ENCODE peak calls at places on chromosomes 5 and 9, in five cellular contexts. E is GM23248, Z is Karpas-422, X is mesenchymal stem cell, K is aorta. D is an unnamed sample. For H3K36me3, the result is how much of the 10 kb centered on the place peaks cover.

GRCh38 chr9:98132806-98133631 is 14.0 kb upstream of the TRIM14 start:
- DNase-seq in K (no peak), Z (no peak), E (no peak), X (no peak), D (no peak)

GRCh38 chr5:153831976-153832375 is 206.7 kb downstream of the FAM114A2 start:
- DNase-seq in X (peak), Z (peak), K (no peak), E (peak), D (peak)

GRCh38 chr5:157651623-157652376 is 438 bp downstream of the SOX30 start:
- DNase-seq in E (peak), X (peak), Z (peak), K (peak), D (no peak)

GRCh38 chr9:36676823-36677521 is 104.3 kb downstream of the MELK start:
- DNase-seq in X (peak), E (no peak), Z (no peak), K (no peak), D (no peak)

GRCh38 chr9:111548623-111549022 is 23.6 kb downstream of the ZNF483 start:
- DNase-seq in X (no peak), K (no peak), E (no peak), Z (no peak), D (no peak)

GRCh38 chr5:116343961-116344360 is 230.7 kb downstream of the SEMA6A start:
- DNase-seq in Z (no peak), K (no peak), E (no peak), X (no peak), D (no peak)

GRCh38 chr9:87029904-87030303 is 82.6 kb upstream of the GAS1 start:
- DNase-seq in Z (no peak), K (no peak), E (no peak), X (no peak), D (no peak)

GRCh38 chr9:123000371-123001068 is 32.9 kb upstream of the GPR21 start:
- DNase-seq in X (no peak), K (no peak), E (peak), Z (no peak), D (no peak)

GRCh38 chr9:121674952-121675351 is 23.5 kb downstream of the DAB2IP start:
- DNase-seq in Z (no peak), K (no peak), E (peak), X (peak), D (peak)

GRCh38 chr9:72773570-72773969 is 179.3 kb downstream of the ALDH1A1 start:
- DNase-seq in E (no peak), K (no peak), Z (no peak), X (no peak), D (no peak)

GRCh38 chr5:134001938-134002731 is 2.6 kb downstream of the VDAC1 start:
- DNase-seq in Z (no peak), K (no peak), E (no peak), X (no peak), D (peak)

GRCh38 chr5:149012350-149012749 is 50.5 kb downstream of the SH3TC2 start:
- DNase-seq in Z (no peak), K (no peak), X (no peak), E (no peak), D (no peak)

GRCh38 chr5:17185349-17185748 is 32.1 kb upstream of the BASP1 start:
- DNase-seq in Z (no peak), K (no peak), X (peak), E (no peak), D (no peak)

GRCh38 chr9:107443786-107444185 is 45.8 kb downstream of the KLF4 start:
- DNase-seq in X (no peak), E (no peak), Z (no peak), K (no peak), D (no peak)
- H3K4me3 ChIP-seq in X (no peak), E (no peak), Z (no peak), K (no peak), D (no peak)

DNA sequence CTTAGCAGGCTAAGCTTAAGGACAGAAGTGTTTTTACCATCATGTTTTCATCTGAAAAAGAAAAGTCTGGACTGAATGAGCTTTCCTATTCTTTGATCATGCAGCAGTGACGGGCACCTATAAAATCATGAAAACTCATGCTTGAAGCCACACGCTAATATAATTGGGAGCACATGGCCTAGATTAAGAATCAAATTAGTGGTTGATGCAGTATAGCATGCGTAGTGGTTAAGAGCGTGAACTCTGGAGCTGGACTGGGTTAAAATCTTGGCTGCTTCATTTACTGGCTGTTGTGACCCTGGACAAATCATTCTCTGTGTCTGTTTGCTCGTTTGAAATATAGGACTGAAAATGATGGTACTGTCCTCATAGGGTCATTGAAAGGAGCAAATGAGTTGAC is 49.9 kb upstream of the IL13 start:
- DNase-seq in E (no peak), X (no peak), Z (no peak), K (no peak), D (no peak)
- H3K36me3 ChIP-seq in E (half or more), X (under half), Z (half or more), K (under half), D (under half)

DNA sequence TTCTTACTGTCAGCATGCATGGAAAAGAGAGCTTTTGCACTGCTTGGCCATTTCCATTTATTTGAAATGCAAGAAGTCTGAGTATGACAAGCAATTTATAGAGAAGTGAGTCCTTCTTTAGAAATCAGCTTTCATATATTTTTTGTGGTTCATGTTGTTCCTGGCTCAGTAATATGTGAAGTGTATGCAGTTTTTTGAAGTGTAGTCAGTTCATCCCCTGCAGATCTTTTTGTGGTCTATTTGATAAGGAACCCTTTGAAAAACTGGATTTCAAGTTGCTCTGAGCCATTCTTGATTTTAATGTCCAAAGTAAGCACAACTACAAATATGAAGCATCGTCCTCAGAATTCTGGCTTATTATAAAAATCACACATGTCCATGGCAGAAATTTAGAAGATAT is 294.1 kb upstream of the SMC2 start:
- DNase-seq in X (no peak), Z (no peak), E (no peak), K (no peak), D (no peak)
- H3K4me3 ChIP-seq in X (no peak), Z (no peak), E (no peak), K (no peak), D (no peak)

GRCh38 chr9:2655411-2655901 is 33.9 kb downstream of the VLDLR start:
- DNase-seq in Z (no peak), K (no peak), X (peak), E (peak), D (peak)
- H3K36me3 ChIP-seq in Z (under half), K (under half), X (under half), E (under half), D (under half)